ENCODE peak calls at places on chromosomes 13 and 19, in six cellular contexts. F is transverse colon, S is A549, Z is body of pancreas, D is stomach, T is adrenal gland. V is an unnamed sample.
A peak's percentile ranks its signal among the peaks of the same experiment; 100 is the strongest.

GRCh38 chr19:39126593-39127187 is 1.1 kb downstream of the PAK4 start:
- DNase-seq in F (peak; percentile 84), S (peak; percentile 100), Z (peak; percentile 91), D (peak; percentile 86), T (no peak), V (peak; percentile 83)

GRCh38 chr19:35142531-35143230 is 374 bp upstream of the FXYD7 start:
- DNase-seq in F (peak; percentile 67), S (peak; percentile 83), Z (peak; percentile 75), D (peak; percentile 64), T (no peak), V (no peak)

GRCh38 chr13:98664047-98664446 is 87.1 kb upstream of the STK24 start:
- DNase-seq in F (no peak), S (no peak), Z (no peak), D (no peak), T (peak; percentile 33), V (peak; percentile 25)

GRCh38 chr19:18908917-18909619 is 10.1 kb downstream of the COPE start:
- DNase-seq in F (no peak), S (no peak), Z (no peak), D (no peak), T (peak; percentile 71), V (no peak)

GRCh38 chr19:8605514-8605913 is 5.0 kb downstream of the ADAMTS10 start:
- DNase-seq in F (no peak), S (no peak), Z (no peak), D (no peak), T (no peak), V (no peak)

GRCh38 chr13:44243198-44243852 is 130.3 kb upstream of the SERP2 start:
- DNase-seq in F (peak; percentile 50), S (no peak), Z (no peak), D (peak; percentile 35), T (peak; percentile 88), V (no peak)

GRCh38 chr19:17448190-17448967 is at the start of gene TMEM221:
- DNase-seq in F (peak; percentile 61), S (peak; percentile 55), Z (peak; percentile 42), D (peak; percentile 47), T (peak; percentile 62), V (no peak)

GRCh38 chr19:44907613-44908012 is 2.0 kb downstream of the APOE start:
- DNase-seq in F (no peak), S (no peak), Z (no peak), D (no peak), T (no peak), V (no peak)

GRCh38 chr19:38547446-38547845 is 70.3 kb downstream of the MAP4K1 start:
- DNase-seq in F (no peak), S (no peak), Z (no peak), D (no peak), T (no peak), V (no peak)

GRCh38 chr13:24995225-24995804 is 100.6 kb upstream of the PABPC3 start:
- DNase-seq in F (peak; percentile 53), S (peak; percentile 56), Z (peak; percentile 76), D (peak; percentile 52), T (peak; percentile 62), V (no peak)

GRCh38 chr13:97933736-97934135 is 19.7 kb upstream of the IPO5 start:
- DNase-seq in F (no peak), S (no peak), Z (no peak), D (no peak), T (no peak), V (no peak)

GRCh38 chr13:50589651-50590054 is 253.8 kb downstream of the DLEU7 start:
- DNase-seq in F (no peak), S (no peak), Z (no peak), D (no peak), T (peak; percentile 64), V (no peak)

GRCh38 chr19:7783991-7784421 is 21.0 kb downstream of the CLEC4M start:
- DNase-seq in F (no peak), S (peak; percentile 25), Z (peak; percentile 24), D (no peak), T (peak; percentile 77), V (no peak)

GRCh38 chr13:18943273-18943672 is 238.4 kb downstream of the TUBA3C start:
- DNase-seq in F (no peak), S (no peak), Z (no peak), D (no peak), T (no peak), V (no peak)

GRCh38 chr13:97125810-97126738 is 96.1 kb upstream of the MBNL2 start:
- DNase-seq in F (no peak), S (no peak), Z (no peak), D (no peak), T (peak; percentile 34), V (no peak)

GRCh38 chr19:53909471-53910169 is 542 bp downstream of the CACNG7 start:
- DNase-seq in F (no peak), S (no peak), Z (no peak), D (no peak), T (no peak), V (no peak)

GRCh38 chr13:80677227-80677626 is 336.3 kb upstream of the SPRY2 start:
- DNase-seq in F (no peak), S (no peak), Z (no peak), D (no peak), T (no peak), V (no peak)

GRCh38 chr13:46553886-46554855 is 1.2 kb downstream of the LRCH1 start:
- DNase-seq in F (peak; percentile 78), S (peak; percentile 49), Z (peak; percentile 74), D (peak; percentile 71), T (peak; percentile 63), V (peak; percentile 70)

GRCh38 chr19:28170066-28170465 is 1042.9 kb downstream of the UQCRFS1 start:
- DNase-seq in F (no peak), S (no peak), Z (no peak), D (no peak), T (no peak), V (no peak)

GRCh38 chr13:93066187-93066586 is 160.4 kb upstream of the GPC6 start:
- DNase-seq in F (no peak), S (no peak), Z (no peak), D (no peak), T (peak; percentile 66), V (no peak)

GRCh38 chr13:79874396-79875360 is 393.7 kb downstream of the NDFIP2 start:
- DNase-seq in F (no peak), S (no peak), Z (no peak), D (no peak), T (no peak), V (no peak)

DNA sequence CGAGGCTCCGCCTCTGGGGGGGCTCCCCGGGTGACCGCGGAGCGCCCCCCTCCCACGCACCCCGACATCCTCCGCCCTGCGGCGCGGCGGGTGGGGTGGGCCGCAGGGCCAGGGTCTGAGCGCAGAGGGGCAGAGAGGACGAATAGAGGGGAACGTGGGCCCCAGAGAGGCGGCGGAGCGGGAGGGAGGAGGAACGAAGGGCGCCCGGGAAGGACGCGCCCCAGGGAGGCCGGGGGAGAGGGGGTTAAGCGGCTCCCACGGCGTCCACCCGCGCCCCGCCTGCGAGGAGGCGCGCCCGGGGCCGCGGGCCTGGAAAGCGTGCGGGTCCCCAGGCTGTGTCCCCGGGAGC is 1.0 kb downstream of the HCN2 start:
- DNase-seq in F (no peak), S (no peak), Z (no peak), D (no peak), T (no peak), V (no peak)
- H3K4me3 ChIP-seq in F (no peak overlapping the region), S (peak overlapping the region; percentile 65), Z (no peak overlapping the region), D (peak overlapping the region; percentile 26), T (no peak overlapping the region), V (no peak overlapping the region)

GRCh38 chr13:113646921-113647340 is 11.1 kb downstream of the ATP4B start:
- DNase-seq in F (no peak), S (no peak), Z (no peak), D (peak; percentile 22), T (no peak), V (no peak)

GRCh38 chr13:113648218-113648615 is 9.8 kb downstream of the ATP4B start:
- DNase-seq in F (peak; percentile 7), S (no peak), Z (no peak), D (peak; percentile 25), T (no peak), V (peak; percentile 44)

GRCh38 chr13:113646376-113646775 is 11.6 kb downstream of the ATP4B start:
- DNase-seq in F (peak; percentile 48), S (no peak), Z (no peak), D (peak; percentile 22), T (no peak), V (peak; percentile 47)

GRCh38 chr13:113649212-113649611 is 8.8 kb downstream of the ATP4B start:
- DNase-seq in F (peak; percentile 3), S (no peak), Z (no peak), D (peak; percentile 25), T (no peak), V (no peak)

DNA sequence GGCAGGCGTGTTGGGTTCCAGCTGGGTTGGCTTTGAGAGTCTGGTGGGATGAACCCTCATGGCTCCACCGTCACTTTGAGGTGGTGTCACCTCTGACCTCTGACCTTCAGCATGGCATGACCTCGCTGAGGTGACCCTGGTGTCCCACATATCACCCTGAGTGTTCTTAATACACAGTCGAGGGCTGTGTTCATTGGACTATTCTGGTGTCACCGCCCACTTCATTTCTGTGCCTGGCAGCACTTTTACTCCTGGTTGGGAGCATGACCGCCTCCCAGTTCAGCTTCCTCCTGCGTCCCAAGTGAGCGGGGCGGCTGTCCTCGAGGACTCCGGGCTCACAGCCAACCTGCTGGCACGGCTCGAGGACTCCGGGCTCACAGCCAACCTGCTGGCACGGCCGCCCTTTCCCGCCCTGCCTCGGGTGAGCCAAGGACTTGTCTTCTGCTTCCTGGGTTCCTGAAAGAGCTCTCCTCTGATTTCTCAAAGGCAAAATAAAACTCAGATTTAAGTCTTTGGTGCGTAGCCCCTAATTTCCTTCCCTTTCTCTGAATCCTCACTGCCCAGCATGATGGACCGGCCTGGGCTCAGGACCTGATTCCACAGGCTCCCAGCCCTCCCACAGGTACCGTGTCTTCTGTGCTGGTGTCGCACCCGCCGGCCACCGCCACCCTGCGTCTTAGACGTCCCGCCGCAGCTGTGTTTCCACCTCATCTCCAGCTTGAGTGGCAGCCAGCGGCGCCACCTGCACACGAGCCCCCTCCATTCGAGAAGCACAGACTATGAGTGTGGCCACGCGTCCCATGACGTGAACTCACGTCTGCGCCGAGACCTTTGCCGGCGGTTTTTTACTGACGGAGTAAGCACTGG is 10.4 kb downstream of the ATP4B start:
- DNase-seq in F (peak; percentile 94), S (peak; percentile 5), Z (peak; percentile 96), D (peak; percentile 96), T (peak; percentile 95), V (peak; percentile 94)
- TF ChIP-seq POLR2A in F (no peak), S (no peak), Z (no peak), D (no peak), T (no peak), V (no peak)

GRCh38 chr13:41054212-41054877 is 7.0 kb upstream of the WBP4 start:
- DNase-seq in F (peak; percentile 42), S (peak; percentile 22), Z (peak; percentile 44), D (no peak), T (peak; percentile 30), V (no peak)
- H3K4me3 ChIP-seq in F (no peak overlapping the region), S (no peak overlapping the region), Z (no peak overlapping the region), D (no peak overlapping the region), T (no peak overlapping the region), V (no peak overlapping the region)

GRCh38 chr19:6529937-6530384 is 865 bp upstream of the TNFSF9 start:
- DNase-seq in F (no peak), S (no peak), Z (no peak), D (no peak), T (no peak), V (no peak)

GRCh38 chr19:6531163-6531955 is 533 bp downstream of the TNFSF9 start:
- DNase-seq in F (no peak), S (no peak), Z (no peak), D (no peak), T (no peak), V (no peak)

GRCh38 chr19:6531956-6532243 is 1.1 kb downstream of the TNFSF9 start:
- DNase-seq in F (no peak), S (no peak), Z (no peak), D (no peak), T (no peak), V (no peak)

GRCh38 chr19:6529351-6529750 is 1.5 kb upstream of the TNFSF9 start:
- DNase-seq in F (no peak), S (no peak), Z (no peak), D (no peak), T (no peak), V (no peak)

GRCh38 chr19:6530385-6531162 is at the start of gene TNFSF9:
- DNase-seq in F (peak; percentile 94), S (peak; percentile 85), Z (peak; percentile 88), D (peak; percentile 89), T (peak; percentile 91), V (peak; percentile 91)
- TF ChIP-seq POLR2A in F (peak; percentile 68), S (peak; percentile 91), Z (peak; percentile 45), D (no peak), T (peak; percentile 88), V (peak; percentile 91)